ENCODE peak calls at places on chromosomes 11 and 22, in ten cellular contexts. N is fibroblast of pulmonary artery; P is HT-29; F is renal cortical epithelial cell; S is esophagus squamous epithelium; M is HT1080; I is activated CD8-positive, alpha-beta memory T cell treated with anti-CD3 and anti-CD28 coated beads for 24 hours; T is ovary; B is stimulated activated naive B cell treated with anti-CD40 and anti-IgM and Interleukin-4, amounts not matched to agents 10 μg/mL and 1 μg/mL and 100 μg/mL, for 72 hours; J is RPMI7951. O is an unnamed sample.

GRCh38 chr11:117572671-117573070 is 224.3 kb downstream of the DSCAML1 start:
- DNase-seq in N (no peak), P (no peak), F (no peak), S (no peak), M (no peak), I (no peak), T (no peak), B (no peak), J (no peak), O (no peak)

GRCh38 chr22:24592846-24593809 is at the start of gene LRRC75B:
- DNase-seq in N (peak; percentile 87), P (peak; percentile 44), F (peak; percentile 60), S (no peak), M (peak; percentile 68), I (peak; percentile 75), T (peak; percentile 95), B (peak; percentile 47), J (peak; percentile 69), O (peak; percentile 91)

GRCh38 chr22:31279821-31280496 is 12.3 kb downstream of the PIK3IP1 start:
- DNase-seq in N (no peak), P (no peak), F (peak; percentile 10), S (no peak), M (peak; percentile 23), I (no peak), T (no peak), B (no peak), J (no peak), O (no peak)

GRCh38 chr22:37353839-37354238 is 71.5 kb downstream of the CYTH4 start:
- DNase-seq in N (no peak), P (no peak), F (peak; percentile 99), S (no peak), M (peak; percentile 92), I (no peak), T (no peak), B (no peak), J (peak; percentile 79), O (no peak)

GRCh38 chr11:125348704-125349635 is 147.1 kb downstream of the FEZ1 start:
- DNase-seq in N (peak; percentile 35), P (peak; percentile 12), F (no peak), S (no peak), M (no peak), I (peak; percentile 74), T (peak; percentile 74), B (peak; percentile 8), J (peak; percentile 40), O (peak; percentile 36)

GRCh38 chr22:33894515-33894914 is 25.8 kb downstream of the LARGE1 start:
- DNase-seq in N (no peak), P (no peak), F (no peak), S (no peak), M (no peak), I (no peak), T (no peak), B (no peak), J (no peak), O (no peak)

GRCh38 chr22:19848298-19849224 is 6.1 kb downstream of the GNB1L start:
- DNase-seq in N (peak; percentile 12), P (peak; percentile 97), F (peak; percentile 53), S (no peak), M (peak; percentile 59), I (no peak), T (no peak), B (no peak), J (peak; percentile 38), O (peak; percentile 52)

GRCh38 chr11:10113852-10114251 is 180.2 kb downstream of the SBF2 start:
- DNase-seq in N (no peak), P (no peak), F (no peak), S (no peak), M (no peak), I (no peak), T (no peak), B (no peak), J (no peak), O (no peak)

GRCh38 chr11:116329354-116330090 is 443.3 kb downstream of the BUD13 start:
- DNase-seq in N (no peak), P (no peak), F (no peak), S (no peak), M (peak; percentile 11), I (no peak), T (no peak), B (no peak), J (no peak), O (no peak)

GRCh38 chr11:21142007-21142406 is 472.6 kb downstream of the NELL1 start:
- DNase-seq in N (no peak), P (peak; percentile 44), F (peak; percentile 22), S (no peak), M (peak; percentile 3), I (no peak), T (no peak), B (no peak), J (no peak), O (no peak)

GRCh38 chr11:10659339-10660216 is 34.0 kb downstream of the IRAG1 start:
- DNase-seq in N (peak; percentile 85), P (peak; percentile 93), F (peak; percentile 94), S (no peak), M (peak; percentile 87), I (no peak), T (peak; percentile 58), B (no peak), J (peak; percentile 98), O (peak; percentile 95)

GRCh38 chr11:5600374-5600851 is 4.0 kb downstream of the TRIM6 start:
- DNase-seq in N (peak; percentile 94), P (peak; percentile 88), F (peak; percentile 87), S (no peak), M (peak; percentile 66), I (peak; percentile 67), T (peak; percentile 72), B (peak; percentile 46), J (peak; percentile 76), O (peak; percentile 64)

GRCh38 chr11:31784645-31785044 is 26.5 kb downstream of the PAX6 start:
- DNase-seq in N (no peak), P (no peak), F (no peak), S (no peak), M (no peak), I (no peak), T (no peak), B (no peak), J (no peak), O (no peak)

GRCh38 chr11:120565436-120566155 is 54.0 kb downstream of the GRIK4 start:
- DNase-seq in N (no peak), P (no peak), F (no peak), S (no peak), M (peak; percentile 44), I (no peak), T (no peak), B (no peak), J (no peak), O (no peak)

GRCh38 chr11:6333112-6333511 is 12.8 kb upstream of the CAVIN3 start:
- DNase-seq in N (no peak), P (no peak), F (no peak), S (no peak), M (no peak), I (no peak), T (no peak), B (no peak), J (peak; percentile 63), O (no peak)

GRCh38 chr11:69876013-69876412 is 56.8 kb upstream of the FGF3 start:
- DNase-seq in N (no peak), P (no peak), F (no peak), S (no peak), M (no peak), I (peak; percentile 35), T (no peak), B (no peak), J (no peak), O (no peak)

GRCh38 chr11:69114811-69115523 is 40.8 kb upstream of the SMIM38 start:
- DNase-seq in N (no peak), P (no peak), F (no peak), S (no peak), M (no peak), I (no peak), T (no peak), B (no peak), J (no peak), O (no peak)

GRCh38 chr11:132409591-132410375 is 1039.4 kb downstream of the NTM start:
- DNase-seq in N (no peak), P (no peak), F (no peak), S (no peak), M (no peak), I (no peak), T (no peak), B (no peak), J (no peak), O (no peak)

GRCh38 chr22:43263645-43264514 is 76.9 kb upstream of the TTLL12 start:
- DNase-seq in N (peak; percentile 91), P (peak; percentile 58), F (peak; percentile 58), S (no peak), M (peak; percentile 85), I (peak; percentile 90), T (peak; percentile 86), B (peak; percentile 83), J (peak; percentile 92), O (peak; percentile 76)

GRCh38 chr11:117488996-117489952 is 161.6 kb downstream of the CEP164 start:
- DNase-seq in N (no peak), P (no peak), F (no peak), S (no peak), M (no peak), I (no peak), T (no peak), B (no peak), J (no peak), O (no peak)

GRCh38 chr11:71158936-71159335 is 93.4 kb downstream of the SHANK2 start:
- DNase-seq in N (no peak), P (no peak), F (no peak), S (no peak), M (no peak), I (no peak), T (no peak), B (no peak), J (no peak), O (no peak)

GRCh38 chr22:35638408-35638807 is 9.8 kb upstream of the APOL6 start:
- DNase-seq in N (peak; percentile 91), P (no peak), F (no peak), S (no peak), M (no peak), I (no peak), T (peak; percentile 90), B (no peak), J (peak; percentile 95), O (peak; percentile 85)

GRCh38 chr11:60927061-60927592 is 2.9 kb downstream of the TMEM132A start:
- DNase-seq in N (no peak), P (no peak), F (no peak), S (no peak), M (no peak), I (no peak), T (no peak), B (no peak), J (no peak), O (no peak)

GRCh38 chr11:95674669-95675358 is 114.8 kb downstream of the FAM76B start:
- DNase-seq in N (no peak), P (no peak), F (no peak), S (no peak), M (no peak), I (no peak), T (no peak), B (no peak), J (no peak), O (no peak)

GRCh38 chr11:3014314-3014938 is 22.3 kb upstream of the NAP1L4 start:
- DNase-seq in N (no peak), P (no peak), F (no peak), S (no peak), M (no peak), I (peak; percentile 76), T (no peak), B (no peak), J (no peak), O (no peak)

GRCh38 chr22:31995046-31995445 is 48.0 kb upstream of the SLC5A1 start:
- DNase-seq in N (no peak), P (peak; percentile 12), F (no peak), S (no peak), M (no peak), I (no peak), T (no peak), B (no peak), J (no peak), O (no peak)

GRCh38 chr22:45638834-45639746 is 32.5 kb upstream of the ATXN10 start:
- DNase-seq in N (peak; percentile 66), P (peak; percentile 85), F (peak; percentile 87), S (peak; percentile 15), M (peak; percentile 88), I (peak; percentile 54), T (peak; percentile 40), B (no peak), J (peak; percentile 79), O (peak; percentile 54)

GRCh38 chr11:26088391-26088790 is 243.5 kb upstream of the ANO3 start:
- DNase-seq in N (peak; percentile 28), P (no peak), F (peak; percentile 39), S (no peak), M (no peak), I (no peak), T (no peak), B (no peak), J (no peak), O (peak; percentile 11)